ENCODE peak calls at places on chromosomes 16 and 17, in seven cellular contexts. W, R, E, Z, A, Y and N are unnamed samples.
A peak's percentile ranks its signal among the peaks of the same experiment; 100 is the strongest.

GRCh38 chr16:87416826-87417471 is 24.8 kb downstream of the MAP1LC3B start:
- DNase-seq in E (peak; percentile 73), Z (no peak), A (no peak), R (no peak), Y (peak; percentile 29), W (no peak), N (no peak)

GRCh38 chr16:23031508-23032098 is 117.6 kb downstream of the USP31 start:
- DNase-seq in R (no peak), W (no peak), Y (no peak), Z (no peak), E (no peak), A (no peak), N (no peak)

GRCh38 chr17:67496286-67496685 is 119.2 kb downstream of the PITPNC1 start:
- DNase-seq in W (no peak), A (no peak), E (no peak), Y (peak; percentile 28), R (no peak), Z (no peak), N (no peak)

GRCh38 chr17:10729334-10730193 is at the start of gene TMEM220:
- DNase-seq in Z (no peak), R (peak; percentile 38), Y (peak; percentile 26), W (peak; percentile 25), A (no peak), E (peak; percentile 87), N (peak; percentile 37)

GRCh38 chr17:64778367-64779290 is 116.5 kb upstream of the SMURF2 start:
- DNase-seq in A (no peak), E (no peak), W (no peak), Z (no peak), Y (no peak), R (no peak), N (no peak)

GRCh38 chr17:77872714-77873517 is 85.6 kb upstream of the TNRC6C start:
- DNase-seq in Y (no peak), Z (no peak), A (no peak), E (peak; percentile 82), W (no peak), R (no peak), N (no peak)

GRCh38 chr17:4433515-4434031 is at the start of gene SPNS3:
- DNase-seq in W (no peak), Y (no peak), Z (no peak), E (no peak), R (no peak), A (no peak), N (no peak)

GRCh38 chr17:61200349-61200735 is 199.3 kb upstream of the TBX2 start:
- DNase-seq in Z (no peak), Y (no peak), E (no peak), A (no peak), W (no peak), R (peak; percentile 17), N (no peak)

GRCh38 chr16:87344931-87345631 is 27.9 kb upstream of the C16orf95 start:
- DNase-seq in Y (no peak), R (no peak), E (no peak), W (peak; percentile 46), Z (no peak), A (no peak), N (no peak)

GRCh38 chr16:18789850-18790706 is at the start of gene RPS15A:
- DNase-seq in W (peak; percentile 94), Y (peak; percentile 100), E (peak; percentile 97), A (peak; percentile 98), Z (peak; percentile 88), R (peak; percentile 94), N (peak; percentile 95)

GRCh38 chr17:5535436-5535835 is 48.9 kb downstream of the NLRP1 start:
- DNase-seq in W (no peak), E (no peak), Z (no peak), Y (no peak), R (no peak), A (no peak), N (no peak)

DNA sequence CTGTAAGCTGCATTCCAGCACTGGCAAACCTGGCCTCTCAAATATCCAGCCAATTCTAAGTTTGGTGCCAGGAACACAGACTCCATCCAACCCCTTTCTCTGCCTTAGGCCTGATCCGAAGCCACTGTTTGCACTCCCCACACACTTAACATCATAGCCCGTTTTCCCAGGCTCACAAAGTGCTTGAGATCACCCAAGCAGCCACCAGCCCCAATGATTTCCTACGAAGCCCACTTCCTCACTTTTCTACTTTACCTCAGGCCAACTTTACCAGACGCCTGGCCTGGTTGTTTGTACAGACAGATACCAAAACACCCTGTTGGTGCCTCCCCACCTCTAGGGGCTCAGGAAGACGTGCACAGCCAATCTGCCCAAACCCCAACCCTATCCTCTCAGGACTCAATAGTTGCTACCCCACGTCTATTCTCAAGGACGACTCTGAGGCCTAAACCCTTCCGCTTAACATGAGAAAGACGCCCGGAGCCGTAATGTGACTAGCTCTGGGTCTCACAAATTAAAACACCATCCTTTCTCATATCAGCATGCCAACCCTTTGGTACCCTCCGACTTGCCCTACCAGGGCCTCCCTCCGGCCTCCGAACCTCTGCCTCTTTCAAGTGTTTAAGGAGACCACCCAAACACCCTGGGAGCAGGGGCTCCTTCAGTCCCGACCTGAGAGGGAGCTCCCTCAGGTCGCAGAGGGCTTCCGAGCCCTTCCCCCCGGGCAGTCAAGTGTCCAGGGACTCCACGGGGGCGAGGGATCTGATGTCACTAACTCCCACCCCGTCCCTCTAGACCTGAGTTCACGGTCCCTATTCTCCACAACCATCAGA is 3.4 kb upstream of the PER1 start:
- DNase-seq in Z (no peak), W (no peak), E (no peak), A (no peak), Y (no peak), R (no peak), N (no peak)
- TF ChIP-seq TAF1 in Z (no peak), W (no peak), E (no peak), A (no peak), Y (no peak), R (no peak), N (no peak)

GRCh38 chr17:17402558-17402957 is 74.2 kb upstream of the MED9 start:
- DNase-seq in W (no peak), A (no peak), E (no peak), R (no peak), Z (no peak), Y (peak; percentile 56), N (no peak)

GRCh38 chr17:17401271-17401781 is 75.5 kb upstream of the MED9 start:
- DNase-seq in E (no peak), A (peak; percentile 55), Y (peak; percentile 56), Z (no peak), R (peak; percentile 29), W (no peak), N (no peak)

GRCh38 chr17:17406225-17406624 is 70.6 kb upstream of the MED9 start:
- DNase-seq in Y (peak; percentile 79), R (no peak), A (no peak), Z (no peak), W (no peak), E (no peak), N (no peak)

GRCh38 chr17:17400566-17401184 is 76.1 kb upstream of the MED9 start:
- DNase-seq in R (no peak), W (no peak), E (no peak), Z (no peak), A (no peak), Y (no peak), N (no peak)

GRCh38 chr17:17403899-17404576 is 72.8 kb upstream of the MED9 start:
- DNase-seq in A (no peak), E (peak; percentile 79), Y (no peak), W (no peak), R (no peak), Z (no peak), N (peak; percentile 42)
- TF ChIP-seq TAF1 in A (no peak), E (no peak), Y (no peak), W (no peak), R (no peak), Z (no peak), N (no peak)

GRCh38 chr16:10946308-10946707 is 1.9 kb downstream of the CLEC16A start:
- DNase-seq in Y (no peak), Z (no peak), R (no peak), W (no peak), A (no peak), E (no peak), N (no peak)

GRCh38 chr16:10947211-10947787 is 2.9 kb downstream of the CLEC16A start:
- DNase-seq in Z (no peak), E (no peak), Y (no peak), W (no peak), R (no peak), A (no peak), N (no peak)

GRCh38 chr16:10944249-10945064 is at the start of gene CLEC16A:
- DNase-seq in Y (peak; percentile 97), Z (peak; percentile 82), W (peak; percentile 81), A (peak; percentile 94), E (peak; percentile 95), R (peak; percentile 90), N (peak; percentile 84)

GRCh38 chr16:10942352-10943297 is at the start of gene DEXI:
- DNase-seq in Y (peak; percentile 92), E (peak; percentile 100), A (peak; percentile 100), W (peak; percentile 99), R (peak; percentile 56), Z (peak; percentile 69), N (peak; percentile 99)

DNA sequence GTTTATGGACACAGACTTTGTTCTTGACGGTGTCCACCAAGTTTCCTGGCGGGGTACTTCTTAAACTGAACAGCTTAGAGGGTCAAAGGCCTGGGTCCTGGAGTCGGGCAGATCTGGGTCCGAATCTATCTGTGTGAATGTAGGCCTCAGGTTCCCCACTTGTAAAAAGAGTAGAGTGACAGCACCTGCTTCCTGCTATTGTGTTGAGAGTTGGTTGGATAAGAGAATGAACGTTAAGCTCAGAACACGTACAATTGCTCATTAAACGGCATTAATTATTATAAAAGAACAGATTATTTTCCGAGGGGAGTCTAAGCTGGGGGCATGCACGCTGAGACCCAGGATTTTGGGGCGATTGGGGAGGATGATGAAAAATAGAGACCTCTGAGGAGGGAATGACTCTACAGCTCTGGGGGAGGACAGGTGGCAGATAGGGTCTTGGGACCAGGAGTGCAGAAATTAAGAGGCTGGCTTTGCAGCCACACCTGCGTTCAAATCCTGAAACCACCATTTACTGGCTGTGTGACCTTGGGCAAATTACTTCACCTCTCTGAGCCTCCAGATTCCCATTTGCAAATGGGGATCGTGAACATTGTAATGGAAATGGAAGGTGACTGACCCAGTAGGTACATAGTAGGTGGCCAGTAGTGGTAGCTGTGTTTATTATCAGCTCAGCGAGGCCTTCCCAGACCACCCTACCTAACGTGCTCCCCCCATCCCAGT is 862 bp downstream of the CLEC16A start:
- DNase-seq in R (no peak), Z (no peak), Y (no peak), A (no peak), E (no peak), W (no peak), N (no peak)
- TF ChIP-seq TAF1 in R (no peak), Z (no peak), Y (no peak), A (no peak), E (no peak), W (no peak), N (no peak)

DNA sequence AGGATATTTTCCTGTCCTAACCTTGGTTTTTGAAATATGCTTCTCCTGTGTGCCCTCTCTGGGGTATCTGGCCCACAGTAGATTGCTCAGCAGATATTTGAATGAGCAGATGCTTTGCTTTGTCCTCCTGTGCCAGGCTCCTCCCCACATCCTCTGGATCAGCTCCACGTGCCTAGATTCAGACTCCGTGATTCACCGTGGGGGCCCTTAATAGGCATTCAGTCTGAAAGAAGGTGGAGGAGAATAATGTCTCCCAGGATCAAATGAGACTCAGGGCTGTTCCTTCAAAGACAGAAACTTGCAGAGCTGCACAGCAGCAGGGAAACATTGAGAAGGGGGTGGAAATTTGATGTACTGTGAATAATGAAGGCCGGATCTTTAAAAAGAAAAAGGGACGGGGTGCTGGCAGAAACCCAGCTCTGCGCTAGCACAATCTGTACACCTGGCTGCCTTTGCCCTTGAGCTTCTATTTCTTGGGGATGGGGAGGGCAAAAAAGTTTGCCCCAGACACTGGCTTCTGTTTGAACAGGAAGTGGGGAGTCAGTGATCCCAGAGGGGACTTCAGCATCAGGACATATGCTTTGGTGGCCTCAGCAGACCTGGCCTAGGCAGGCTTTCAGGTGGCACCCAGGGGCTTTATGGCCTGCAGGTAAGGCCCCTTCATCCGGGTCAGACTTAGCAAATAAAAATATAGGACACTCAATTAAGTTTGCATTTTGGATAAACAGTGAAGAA is 15.9 kb upstream of the SLC12A3 start:
- DNase-seq in Z (no peak), E (no peak), Y (peak; percentile 39), A (no peak), W (no peak), R (no peak), N (no peak)
- TF ChIP-seq TAF1 in Z (no peak), E (peak; percentile 37), Y (no peak), A (no peak), W (no peak), R (no peak), N (no peak)